ENCODE peak calls at places on chromosomes 12 and 14, in five cellular contexts. One of them, this sample, is unnamed.

GRCh38 chr12:127162902-127163301 is 1104.1 kb upstream of the TMEM132C start:
- DNase-seq in PC-9: no peak
- DNase-seq in cardiac muscle cell: peak
- DNase-seq in body of pancreas: no peak
- DNase-seq in fibroblast of lung: peak
- DNase-seq in this sample: no peak

GRCh38 chr14:58899317-58899713 is 261.6 kb downstream of the DACT1 start:
- DNase-seq in cardiac muscle cell: peak
- DNase-seq in fibroblast of lung: peak
- DNase-seq in body of pancreas: no peak
- DNase-seq in PC-9: no peak
- DNase-seq in this sample: peak

GRCh38 chr12:132196038-132196872 is 52.0 kb downstream of the NOC4L start:
- DNase-seq in PC-9: no peak
- DNase-seq in cardiac muscle cell: no peak
- DNase-seq in fibroblast of lung: no peak
- DNase-seq in body of pancreas: no peak
- DNase-seq in this sample: no peak

GRCh38 chr12:112198120-112198733 is 72.9 kb downstream of the TRAFD1 start:
- DNase-seq in PC-9: peak
- DNase-seq in cardiac muscle cell: peak
- DNase-seq in fibroblast of lung: peak
- DNase-seq in body of pancreas: peak
- DNase-seq in this sample: no peak

GRCh38 chr14:77761205-77761931 is 412 bp upstream of the SNW1 start:
- DNase-seq in fibroblast of lung: peak
- DNase-seq in body of pancreas: peak
- DNase-seq in PC-9: peak
- DNase-seq in cardiac muscle cell: peak
- DNase-seq in this sample: no peak

GRCh38 chr14:36580856-36581831 is 1.3 kb downstream of the NKX2-8 start:
- DNase-seq in cardiac muscle cell: peak
- DNase-seq in fibroblast of lung: peak
- DNase-seq in body of pancreas: peak
- DNase-seq in PC-9: no peak
- DNase-seq in this sample: no peak

GRCh38 chr12:20404576-20405346 is 36.4 kb downstream of the PDE3A start:
- DNase-seq in body of pancreas: peak
- DNase-seq in cardiac muscle cell: peak
- DNase-seq in fibroblast of lung: peak
- DNase-seq in PC-9: no peak
- DNase-seq in this sample: no peak

GRCh38 chr12:50354908-50355307 is 41.5 kb downstream of the FAM186A start:
- DNase-seq in body of pancreas: no peak
- DNase-seq in cardiac muscle cell: peak
- DNase-seq in fibroblast of lung: no peak
- DNase-seq in PC-9: no peak
- DNase-seq in this sample: no peak

GRCh38 chr12:115227137-115227615 is 543.2 kb upstream of the TBX3 start:
- DNase-seq in body of pancreas: no peak
- DNase-seq in PC-9: peak
- DNase-seq in cardiac muscle cell: peak
- DNase-seq in fibroblast of lung: peak
- DNase-seq in this sample: peak

GRCh38 chr14:67068246-67068645 is 121.0 kb upstream of the GARIN2 start:
- DNase-seq in body of pancreas: no peak
- DNase-seq in fibroblast of lung: peak
- DNase-seq in cardiac muscle cell: peak
- DNase-seq in PC-9: no peak
- DNase-seq in this sample: no peak

GRCh38 chr14:99215277-99215676 is 56.7 kb downstream of the BCL11B start:
- DNase-seq in cardiac muscle cell: peak
- DNase-seq in body of pancreas: no peak
- DNase-seq in fibroblast of lung: peak
- DNase-seq in PC-9: no peak
- DNase-seq in this sample: no peak

GRCh38 chr14:88831285-88831684 is 6.8 kb downstream of the TTC8 start:
- DNase-seq in cardiac muscle cell: peak
- DNase-seq in body of pancreas: no peak
- DNase-seq in fibroblast of lung: peak
- DNase-seq in PC-9: peak
- DNase-seq in this sample: no peak

GRCh38 chr14:100372357-100373048 is 49.4 kb downstream of the SLC25A47 start:
- DNase-seq in fibroblast of lung: no peak
- DNase-seq in body of pancreas: no peak
- DNase-seq in cardiac muscle cell: no peak
- DNase-seq in PC-9: no peak
- DNase-seq in this sample: no peak

GRCh38 chr14:94120667-94121335 is 8.6 kb downstream of the IFI27L2 start:
- DNase-seq in fibroblast of lung: peak
- DNase-seq in cardiac muscle cell: no peak
- DNase-seq in body of pancreas: no peak
- DNase-seq in PC-9: no peak
- DNase-seq in this sample: peak

GRCh38 chr14:57869530-57870088 is 3.7 kb upstream of the SLC35F4 start:
- DNase-seq in fibroblast of lung: no peak
- DNase-seq in cardiac muscle cell: no peak
- DNase-seq in PC-9: no peak
- DNase-seq in body of pancreas: peak
- DNase-seq in this sample: no peak

GRCh38 chr12:77685112-77685511 is 145.6 kb upstream of the NAV3 start:
- DNase-seq in fibroblast of lung: peak
- DNase-seq in PC-9: no peak
- DNase-seq in body of pancreas: peak
- DNase-seq in cardiac muscle cell: peak
- DNase-seq in this sample: peak

GRCh38 chr12:47377414-47378221 is 297.9 kb upstream of the AMIGO2 start:
- DNase-seq in PC-9: no peak
- DNase-seq in cardiac muscle cell: peak
- DNase-seq in fibroblast of lung: peak
- DNase-seq in body of pancreas: peak
- DNase-seq in this sample: peak

GRCh38 chr14:24806061-24806678 is 172.2 kb upstream of the GZMB start:
- DNase-seq in PC-9: peak
- DNase-seq in body of pancreas: peak
- DNase-seq in cardiac muscle cell: peak
- DNase-seq in fibroblast of lung: peak
- DNase-seq in this sample: peak

GRCh38 chr14:74133833-74134481 is 49.2 kb downstream of the LIN52 start:
- DNase-seq in fibroblast of lung: no peak
- DNase-seq in cardiac muscle cell: no peak
- DNase-seq in body of pancreas: no peak
- DNase-seq in PC-9: no peak
- DNase-seq in this sample: no peak

GRCh38 chr12:113850309-113851056 is 115.6 kb downstream of the RBM19 start:
- DNase-seq in fibroblast of lung: peak
- DNase-seq in cardiac muscle cell: peak
- DNase-seq in PC-9: no peak
- DNase-seq in body of pancreas: no peak
- DNase-seq in this sample: no peak

GRCh38 chr12:28023156-28023887 is 50.8 kb upstream of the PTHLH start:
- DNase-seq in body of pancreas: no peak
- DNase-seq in fibroblast of lung: peak
- DNase-seq in cardiac muscle cell: peak
- DNase-seq in PC-9: peak
- DNase-seq in this sample: peak

GRCh38 chr14:33678012-33678411 is 272.9 kb downstream of the EGLN3 start:
- DNase-seq in PC-9: no peak
- DNase-seq in body of pancreas: no peak
- DNase-seq in fibroblast of lung: no peak
- DNase-seq in cardiac muscle cell: no peak
- DNase-seq in this sample: no peak
- H3K27ac ChIP-seq in PC-9: no peak
- H3K27ac ChIP-seq in body of pancreas: no peak
- H3K27ac ChIP-seq in fibroblast of lung: no peak
- H3K27ac ChIP-seq in cardiac muscle cell: no peak
- H3K27ac ChIP-seq in this sample: no peak

GRCh38 chr14:102626530-102626929 is 34.1 kb downstream of the RCOR1 start:
- DNase-seq in body of pancreas: no peak
- DNase-seq in PC-9: no peak
- DNase-seq in cardiac muscle cell: no peak
- DNase-seq in fibroblast of lung: no peak
- DNase-seq in this sample: no peak
- TF ChIP-seq CTCF in body of pancreas: no peak
- TF ChIP-seq CTCF in PC-9: no peak
- TF ChIP-seq CTCF in cardiac muscle cell: no peak
- TF ChIP-seq CTCF in fibroblast of lung: no peak
- TF ChIP-seq CTCF in this sample: no peak

GRCh38 chr12:53657041-53657440 is 18.8 kb downstream of the ATP5MC2 start:
- DNase-seq in body of pancreas: no peak
- DNase-seq in PC-9: no peak
- DNase-seq in fibroblast of lung: no peak
- DNase-seq in cardiac muscle cell: no peak
- DNase-seq in this sample: no peak

GRCh38 chr12:53664191-53664590 is 11.7 kb downstream of the ATP5MC2 start:
- DNase-seq in PC-9: no peak
- DNase-seq in body of pancreas: no peak
- DNase-seq in fibroblast of lung: no peak
- DNase-seq in cardiac muscle cell: no peak
- DNase-seq in this sample: no peak

GRCh38 chr12:53659609-53660008 is 16.3 kb downstream of the ATP5MC2 start:
- DNase-seq in fibroblast of lung: peak
- DNase-seq in PC-9: no peak
- DNase-seq in body of pancreas: no peak
- DNase-seq in cardiac muscle cell: peak
- DNase-seq in this sample: no peak

GRCh38 chr12:53659011-53659551 is 16.8 kb downstream of the ATP5MC2 start:
- DNase-seq in body of pancreas: peak
- DNase-seq in fibroblast of lung: peak
- DNase-seq in PC-9: peak
- DNase-seq in cardiac muscle cell: peak
- DNase-seq in this sample: peak

GRCh38 chr12:53660064-53660463 is 15.8 kb downstream of the ATP5MC2 start:
- DNase-seq in cardiac muscle cell: peak
- DNase-seq in fibroblast of lung: peak
- DNase-seq in PC-9: no peak
- DNase-seq in body of pancreas: no peak
- DNase-seq in this sample: no peak
- H3K4me3 ChIP-seq in cardiac muscle cell: no peak
- H3K4me3 ChIP-seq in fibroblast of lung: no peak
- H3K4me3 ChIP-seq in PC-9: no peak
- H3K4me3 ChIP-seq in body of pancreas: no peak
- H3K4me3 ChIP-seq in this sample: no peak

GRCh38 chr12:108696996-108697290 is 34.4 kb downstream of the CORO1C start:
- DNase-seq in body of pancreas: no peak
- DNase-seq in fibroblast of lung: no peak
- DNase-seq in PC-9: no peak
- DNase-seq in cardiac muscle cell: no peak
- DNase-seq in this sample: no peak
- H3K27ac ChIP-seq in body of pancreas: no peak
- H3K27ac ChIP-seq in fibroblast of lung: peak
- H3K27ac ChIP-seq in PC-9: peak
- H3K27ac ChIP-seq in cardiac muscle cell: no peak
- H3K27ac ChIP-seq in this sample: peak

GRCh38 chr14:103542545-103543088 is 13.6 kb downstream of the TRMT61A start:
- DNase-seq in body of pancreas: peak
- DNase-seq in fibroblast of lung: no peak
- DNase-seq in cardiac muscle cell: no peak
- DNase-seq in PC-9: no peak
- DNase-seq in this sample: no peak

GRCh38 chr14:103541494-103541943 is 12.5 kb downstream of the TRMT61A start:
- DNase-seq in PC-9: no peak
- DNase-seq in body of pancreas: no peak
- DNase-seq in cardiac muscle cell: no peak
- DNase-seq in fibroblast of lung: no peak
- DNase-seq in this sample: no peak

GRCh38 chr14:103543140-103543539 is 14.1 kb downstream of the TRMT61A start:
- DNase-seq in body of pancreas: no peak
- DNase-seq in fibroblast of lung: no peak
- DNase-seq in PC-9: peak
- DNase-seq in cardiac muscle cell: no peak
- DNase-seq in this sample: no peak

GRCh38 chr14:103540816-103541493 is 12.0 kb downstream of the TRMT61A start:
- DNase-seq in PC-9: no peak
- DNase-seq in fibroblast of lung: no peak
- DNase-seq in cardiac muscle cell: no peak
- DNase-seq in body of pancreas: no peak
- DNase-seq in this sample: no peak

GRCh38 chr14:103541944-103542544 is 13.0 kb downstream of the TRMT61A start:
- DNase-seq in body of pancreas: no peak
- DNase-seq in PC-9: no peak
- DNase-seq in cardiac muscle cell: no peak
- DNase-seq in fibroblast of lung: no peak
- DNase-seq in this sample: no peak
- TF ChIP-seq CTCF in body of pancreas: no peak
- TF ChIP-seq CTCF in PC-9: no peak
- TF ChIP-seq CTCF in cardiac muscle cell: no peak
- TF ChIP-seq CTCF in fibroblast of lung: no peak
- TF ChIP-seq CTCF in this sample: no peak

GRCh38 chr14:105167303-105168092 is 1.1 kb downstream of the JAG2 start:
- DNase-seq in fibroblast of lung: no peak
- DNase-seq in PC-9: no peak
- DNase-seq in cardiac muscle cell: no peak
- DNase-seq in body of pancreas: peak
- DNase-seq in this sample: no peak
- H3K4me3 ChIP-seq in fibroblast of lung: no peak
- H3K4me3 ChIP-seq in PC-9: peak
- H3K4me3 ChIP-seq in cardiac muscle cell: peak
- H3K4me3 ChIP-seq in body of pancreas: peak
- H3K4me3 ChIP-seq in this sample: no peak

GRCh38 chr12:76018672-76019071 is 12.9 kb downstream of the PHLDA1 start:
- DNase-seq in body of pancreas: no peak
- DNase-seq in cardiac muscle cell: no peak
- DNase-seq in PC-9: peak
- DNase-seq in fibroblast of lung: no peak
- DNase-seq in this sample: no peak

GRCh38 chr12:76018111-76018510 is 13.5 kb downstream of the PHLDA1 start:
- DNase-seq in PC-9: peak
- DNase-seq in body of pancreas: no peak
- DNase-seq in cardiac muscle cell: peak
- DNase-seq in fibroblast of lung: peak
- DNase-seq in this sample: no peak

GRCh38 chr12:76023069-76023690 is 8.4 kb downstream of the PHLDA1 start:
- DNase-seq in cardiac muscle cell: no peak
- DNase-seq in PC-9: no peak
- DNase-seq in fibroblast of lung: no peak
- DNase-seq in body of pancreas: no peak
- DNase-seq in this sample: no peak

GRCh38 chr12:76020731-76021672 is 10.6 kb downstream of the PHLDA1 start:
- DNase-seq in PC-9: peak
- DNase-seq in fibroblast of lung: peak
- DNase-seq in cardiac muscle cell: peak
- DNase-seq in body of pancreas: no peak
- DNase-seq in this sample: peak

GRCh38 chr12:76020281-76020680 is 11.3 kb downstream of the PHLDA1 start:
- DNase-seq in PC-9: peak
- DNase-seq in fibroblast of lung: peak
- DNase-seq in body of pancreas: no peak
- DNase-seq in cardiac muscle cell: peak
- DNase-seq in this sample: no peak
- H3K27ac ChIP-seq in PC-9: peak
- H3K27ac ChIP-seq in fibroblast of lung: peak
- H3K27ac ChIP-seq in body of pancreas: peak
- H3K27ac ChIP-seq in cardiac muscle cell: no peak
- H3K27ac ChIP-seq in this sample: peak